ENCODE peak calls at places on chromosomes 4 and X, in five cellular contexts. R is fibroblast of lung, O is lower leg skin, I is ovary, Y is fibroblast of pulmonary artery. P is an unnamed sample.

GRCh38 chrX:14389682-14390081 is 139.7 kb upstream of the GLRA2 start:
- DNase-seq in R (no peak), O (no peak), I (no peak), Y (no peak), P (no peak)

GRCh38 chrX:118207831-118208453 is 91.3 kb upstream of the KLHL13 start:
- DNase-seq in R (no peak), O (no peak), I (no peak), Y (no peak), P (no peak)

GRCh38 chr4:78556655-78557054 is 5.1 kb downstream of the ANXA3 start:
- DNase-seq in R (no peak), O (no peak), I (no peak), Y (no peak), P (no peak)

GRCh38 chr4:16264798-16265197 is 38.5 kb upstream of the TAPT1 start:
- DNase-seq in R (peak), O (no peak), I (no peak), Y (peak), P (peak)

GRCh38 chr4:44447563-44448504 is 775 bp downstream of the KCTD8 start:
- DNase-seq in R (peak), O (peak), I (peak), Y (peak), P (no peak)

GRCh38 chrX:8429692-8430249 is 34.9 kb upstream of the VCX3B start:
- DNase-seq in R (no peak), O (no peak), I (no peak), Y (no peak), P (no peak)

GRCh38 chr4:76758290-76758882 is 139.6 kb downstream of the SOWAHB start:
- DNase-seq in R (peak), O (no peak), I (no peak), Y (peak), P (peak)

GRCh38 chr4:68373513-68373912 is 23.6 kb upstream of the YTHDC1 start:
- DNase-seq in R (peak), O (peak), I (peak), Y (peak), P (peak)

GRCh38 chr4:85756938-85757337 is 282.0 kb downstream of the ARHGAP24 start:
- DNase-seq in R (peak), O (no peak), I (no peak), Y (peak), P (no peak)

GRCh38 chr4:29762151-29762550 is 958.0 kb upstream of the PCDH7 start:
- DNase-seq in R (no peak), O (no peak), I (no peak), Y (no peak), P (no peak)

GRCh38 chr4:89657931-89658700 is 178.8 kb downstream of the SNCA start:
- DNase-seq in R (peak), O (no peak), I (no peak), Y (peak), P (peak)

GRCh38 chr4:80197132-80197573 is at the start of gene PRDM8:
- DNase-seq in R (no peak), O (no peak), I (no peak), Y (peak), P (no peak)

GRCh38 chr4:26912810-26913209 is 52.2 kb downstream of the STIM2 start:
- DNase-seq in R (no peak), O (no peak), I (peak), Y (no peak), P (no peak)

GRCh38 chr4:110165382-110166285 is 32.8 kb downstream of the ELOVL6 start:
- DNase-seq in R (peak), O (no peak), I (no peak), Y (peak), P (no peak)

GRCh38 chr4:93828332-93828829 is at the start of gene ATOH1:
- DNase-seq in R (peak), O (no peak), I (no peak), Y (no peak), P (peak)
- H3K4me3 ChIP-seq in R (peak), O (no peak), I (peak), Y (peak), P (peak)

GRCh38 chrX:75786290-75786689 is 1.2 kb upstream of the MAGEE2 start:
- DNase-seq in R (no peak), O (no peak), I (no peak), Y (no peak), P (no peak)

GRCh38 chrX:75781618-75782017 is 3.4 kb downstream of the MAGEE2 start:
- DNase-seq in R (no peak), O (no peak), I (peak), Y (no peak), P (no peak)

DNA sequence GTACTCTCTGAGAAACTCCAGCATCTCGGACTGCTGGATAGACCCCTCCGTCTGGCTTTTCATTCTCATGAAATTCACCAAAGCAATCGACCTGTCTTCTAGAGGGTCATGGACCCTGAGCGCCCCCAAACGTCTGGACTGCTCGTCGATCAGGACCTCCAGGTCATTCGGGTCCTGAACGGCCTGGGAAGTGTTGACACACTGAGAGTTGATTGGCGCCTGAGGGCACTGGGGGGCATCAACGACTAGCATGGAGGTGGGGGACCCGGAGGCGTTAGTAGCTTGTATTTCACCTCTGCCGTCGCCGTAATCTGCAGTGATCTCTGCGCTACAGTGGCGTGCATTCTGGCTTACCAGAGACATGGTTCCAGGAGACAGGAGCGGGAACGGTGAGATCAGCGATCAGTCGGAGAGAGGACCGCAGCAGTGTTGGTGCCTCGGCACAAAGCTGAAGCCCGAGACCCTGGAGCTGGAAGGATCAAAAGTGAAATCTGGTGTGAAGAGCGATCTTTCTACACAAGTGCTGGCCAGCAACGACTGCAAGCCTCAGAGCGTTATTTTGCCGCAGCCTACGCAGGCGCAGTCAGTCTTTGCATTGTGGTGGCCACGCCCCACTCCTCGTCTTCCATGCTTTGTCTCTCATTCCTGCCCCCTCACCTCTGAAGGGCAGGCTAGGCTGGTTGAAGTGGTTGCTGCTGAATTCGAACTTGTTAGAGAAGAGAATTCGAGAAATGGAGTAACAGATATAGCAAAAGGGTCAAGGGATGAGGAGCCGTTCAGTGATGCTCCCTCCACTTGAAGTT is at the start of gene MAGEE2:
- DNase-seq in R (no peak), O (no peak), I (no peak), Y (no peak), P (no peak)
- H3K4me3 ChIP-seq in R (no peak), O (no peak), I (no peak), Y (no peak), P (peak)

DNA sequence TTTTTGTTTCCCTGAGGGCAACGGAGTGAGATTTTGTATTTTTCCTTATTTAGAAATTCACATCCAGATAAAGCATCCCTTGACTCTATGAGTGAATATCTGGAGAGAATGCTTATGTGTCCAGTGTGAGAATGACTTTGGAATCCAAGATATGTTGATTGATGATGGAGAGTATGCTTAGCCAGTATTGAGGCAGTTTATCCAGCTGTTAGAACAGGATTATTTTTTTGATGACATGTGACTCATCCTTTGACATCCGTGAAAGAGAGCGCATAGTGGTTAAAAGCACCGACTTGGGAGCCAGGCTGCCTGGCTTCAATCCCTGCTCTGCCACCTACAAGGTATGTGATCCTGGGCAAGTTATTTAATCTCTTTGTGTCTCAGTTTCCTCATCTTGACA is 381.2 kb downstream of the RAPGEF2 start:
- DNase-seq in R (no peak), O (no peak), I (no peak), Y (no peak), P (no peak)
- H3K4me3 ChIP-seq in R (no peak), O (no peak), I (no peak), Y (no peak), P (no peak)

GRCh38 chr4:185222598-185222997 is 13.2 kb downstream of the SNX25 start:
- DNase-seq in R (peak), O (no peak), I (no peak), Y (no peak), P (no peak)

GRCh38 chr4:185224597-185224996 is 15.2 kb downstream of the SNX25 start:
- DNase-seq in R (no peak), O (no peak), I (no peak), Y (no peak), P (no peak)

GRCh38 chr4:185229021-185229818 is 19.8 kb downstream of the SNX25 start:
- DNase-seq in R (no peak), O (no peak), I (no peak), Y (no peak), P (no peak)

GRCh38 chr4:185227713-185228278 is 18.4 kb downstream of the SNX25 start:
- DNase-seq in R (no peak), O (no peak), I (no peak), Y (no peak), P (no peak)

GRCh38 chr4:185227131-185227551 is 17.7 kb downstream of the SNX25 start:
- DNase-seq in R (peak), O (no peak), I (no peak), Y (no peak), P (no peak)
- H3K4me3 ChIP-seq in R (no peak), O (no peak), I (no peak), Y (no peak), P (no peak)

DNA sequence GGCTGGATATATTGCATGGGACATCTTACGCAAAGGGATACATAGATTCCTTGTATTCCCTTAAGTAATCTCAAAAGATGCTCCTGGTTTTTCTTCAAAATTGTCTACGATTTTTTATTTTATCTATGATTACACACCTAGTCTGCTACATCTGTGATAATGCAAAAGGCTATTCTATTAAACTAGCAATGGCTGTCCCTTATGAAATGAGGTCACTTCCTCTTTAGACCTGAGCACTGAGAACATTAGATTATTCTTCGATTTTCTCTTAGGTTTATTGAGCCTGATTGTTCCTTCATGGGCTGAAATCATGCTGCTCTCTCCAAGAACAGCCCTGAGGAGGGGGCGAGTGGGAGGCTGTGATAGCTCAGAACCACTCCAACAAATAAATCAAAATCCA is 126.8 kb upstream of the ENPP6 start:
- DNase-seq in R (no peak), O (no peak), I (no peak), Y (no peak), P (no peak)
- H3K4me3 ChIP-seq in R (no peak), O (no peak), I (no peak), Y (no peak), P (no peak)

GRCh38 chr4:40924793-40925117 is 175.0 kb downstream of the NSUN7 start:
- DNase-seq in R (no peak), O (no peak), I (no peak), Y (no peak), P (no peak)

GRCh38 chr4:40923326-40924095 is 173.8 kb downstream of the NSUN7 start:
- DNase-seq in R (no peak), O (no peak), I (no peak), Y (no peak), P (no peak)

GRCh38 chr4:40918330-40918729 is 168.6 kb downstream of the NSUN7 start:
- DNase-seq in R (peak), O (peak), I (peak), Y (peak), P (peak)

GRCh38 chr4:40927108-40927507 is 177.4 kb downstream of the NSUN7 start:
- DNase-seq in R (no peak), O (no peak), I (no peak), Y (no peak), P (no peak)

GRCh38 chr4:40924096-40924792 is 174.5 kb downstream of the NSUN7 start:
- DNase-seq in R (peak), O (peak), I (peak), Y (peak), P (peak)
- H3K4me3 ChIP-seq in R (no peak), O (no peak), I (no peak), Y (no peak), P (no peak)

DNA sequence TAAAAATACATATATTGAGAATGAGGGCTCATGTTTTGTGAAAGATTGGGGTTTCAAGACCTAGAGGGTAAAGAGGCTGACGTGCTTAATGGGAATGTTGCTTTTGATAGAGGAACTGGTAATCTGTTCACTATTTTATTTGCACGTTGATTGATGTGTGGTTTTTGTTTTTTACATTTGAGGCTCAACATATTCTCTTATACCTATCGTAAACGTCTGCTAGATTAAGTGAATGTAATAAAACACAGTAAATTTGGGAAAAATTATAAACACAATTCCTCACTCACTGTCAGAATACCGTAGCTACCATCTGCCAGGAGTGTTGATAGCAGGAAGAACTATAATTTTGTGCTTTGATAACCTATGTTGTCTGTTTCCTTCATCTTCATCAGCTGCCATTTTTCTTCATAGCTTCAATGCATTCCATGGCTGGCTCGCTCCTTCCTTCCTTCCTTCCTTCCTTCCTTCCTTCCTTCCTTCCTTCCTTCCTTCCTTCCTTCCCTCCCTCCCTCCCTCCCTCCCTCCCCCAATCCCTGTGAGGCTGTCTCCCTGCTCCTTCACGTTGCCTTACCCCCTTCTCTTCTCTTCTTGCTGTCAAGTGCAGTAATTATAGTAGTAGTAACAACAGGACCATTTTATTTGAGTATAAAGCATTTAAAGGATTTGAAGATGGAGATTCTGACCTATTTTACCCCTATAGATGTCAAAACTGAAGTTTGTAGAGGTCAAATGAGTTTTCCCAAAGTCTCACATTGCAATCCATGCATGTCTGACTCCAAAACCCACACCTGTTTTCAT is 20.3 kb downstream of the KIT start:
- DNase-seq in R (no peak), O (no peak), I (no peak), Y (no peak), P (no peak)
- H3K4me3 ChIP-seq in R (no peak), O (no peak), I (no peak), Y (no peak), P (no peak)

P was measured in astrocyte of the cerebellum.